ENCODE peak calls at places on chromosome X, in seven cellular contexts. One of them, this sample, is unnamed.

GRCh38 chrX:108353452-108353851 is 84.8 kb downstream of the COL4A6 start:
- DNase-seq in endothelial cell of umbilical vein: peak
- DNase-seq in suprapubic skin: no peak
- DNase-seq in sigmoid colon: no peak
- DNase-seq in Panc1: no peak
- DNase-seq in stomach: no peak
- DNase-seq in GM12892: no peak
- DNase-seq in this sample: no peak

GRCh38 chrX:7060444-7060843 is 87.1 kb upstream of the STS start:
- DNase-seq in suprapubic skin: no peak
- DNase-seq in stomach: no peak
- DNase-seq in endothelial cell of umbilical vein: no peak
- DNase-seq in Panc1: no peak
- DNase-seq in sigmoid colon: no peak
- DNase-seq in GM12892: no peak
- DNase-seq in this sample: no peak

GRCh38 chrX:56978172-56978571 is 17.2 kb downstream of the SPIN3 start:
- DNase-seq in Panc1: no peak
- DNase-seq in stomach: no peak
- DNase-seq in suprapubic skin: no peak
- DNase-seq in GM12892: peak
- DNase-seq in sigmoid colon: no peak
- DNase-seq in endothelial cell of umbilical vein: peak
- DNase-seq in this sample: no peak

GRCh38 chrX:135463937-135464336 is 42.2 kb downstream of the SMIM10L2A start:
- DNase-seq in suprapubic skin: no peak
- DNase-seq in stomach: no peak
- DNase-seq in GM12892: no peak
- DNase-seq in endothelial cell of umbilical vein: peak
- DNase-seq in sigmoid colon: no peak
- DNase-seq in Panc1: no peak
- DNase-seq in this sample: no peak

GRCh38 chrX:1500701-1501624 is 36.0 kb downstream of the P2RY8 start:
- DNase-seq in stomach: no peak
- DNase-seq in endothelial cell of umbilical vein: no peak
- DNase-seq in sigmoid colon: no peak
- DNase-seq in Panc1: no peak
- DNase-seq in GM12892: peak
- DNase-seq in suprapubic skin: peak
- DNase-seq in this sample: no peak

GRCh38 chrX:154013614-154014360 is 5.9 kb downstream of the IRAK1 start:
- DNase-seq in suprapubic skin: no peak
- DNase-seq in stomach: peak
- DNase-seq in endothelial cell of umbilical vein: peak
- DNase-seq in sigmoid colon: no peak
- DNase-seq in Panc1: peak
- DNase-seq in GM12892: peak
- DNase-seq in this sample: no peak

GRCh38 chrX:53374222-53374820 is 48.1 kb downstream of the SMC1A start:
- DNase-seq in Panc1: no peak
- DNase-seq in sigmoid colon: no peak
- DNase-seq in stomach: no peak
- DNase-seq in suprapubic skin: no peak
- DNase-seq in endothelial cell of umbilical vein: no peak
- DNase-seq in GM12892: no peak
- DNase-seq in this sample: peak

GRCh38 chrX:40261955-40262596 is 164.3 kb upstream of the BCOR start:
- DNase-seq in endothelial cell of umbilical vein: peak
- DNase-seq in Panc1: no peak
- DNase-seq in GM12892: no peak
- DNase-seq in stomach: no peak
- DNase-seq in sigmoid colon: no peak
- DNase-seq in suprapubic skin: no peak
- DNase-seq in this sample: no peak

GRCh38 chrX:43313035-43313434 is 343.1 kb upstream of the MAOA start:
- DNase-seq in endothelial cell of umbilical vein: no peak
- DNase-seq in sigmoid colon: no peak
- DNase-seq in suprapubic skin: no peak
- DNase-seq in GM12892: no peak
- DNase-seq in stomach: no peak
- DNase-seq in Panc1: no peak
- DNase-seq in this sample: no peak

GRCh38 chrX:48648299-48648698 is 35.3 kb upstream of the WAS start:
- DNase-seq in GM12892: no peak
- DNase-seq in Panc1: no peak
- DNase-seq in stomach: peak
- DNase-seq in sigmoid colon: peak
- DNase-seq in suprapubic skin: no peak
- DNase-seq in endothelial cell of umbilical vein: peak
- DNase-seq in this sample: peak

GRCh38 chrX:41653125-41653524 is 35.6 kb upstream of the GPR34 start:
- DNase-seq in sigmoid colon: no peak
- DNase-seq in Panc1: no peak
- DNase-seq in stomach: no peak
- DNase-seq in endothelial cell of umbilical vein: no peak
- DNase-seq in GM12892: no peak
- DNase-seq in suprapubic skin: no peak
- DNase-seq in this sample: no peak

GRCh38 chrX:118181030-118181429 is 64.4 kb upstream of the KLHL13 start:
- DNase-seq in endothelial cell of umbilical vein: peak
- DNase-seq in Panc1: no peak
- DNase-seq in suprapubic skin: no peak
- DNase-seq in sigmoid colon: no peak
- DNase-seq in GM12892: no peak
- DNase-seq in stomach: no peak
- DNase-seq in this sample: no peak

GRCh38 chrX:40031861-40032422 is 65.8 kb downstream of the BCOR start:
- DNase-seq in Panc1: no peak
- DNase-seq in suprapubic skin: no peak
- DNase-seq in stomach: no peak
- DNase-seq in GM12892: no peak
- DNase-seq in endothelial cell of umbilical vein: no peak
- DNase-seq in sigmoid colon: no peak
- DNase-seq in this sample: no peak

GRCh38 chrX:7515681-7516413 is 327.1 kb upstream of the VCX start:
- DNase-seq in Panc1: no peak
- DNase-seq in stomach: no peak
- DNase-seq in endothelial cell of umbilical vein: no peak
- DNase-seq in sigmoid colon: no peak
- DNase-seq in GM12892: no peak
- DNase-seq in suprapubic skin: no peak
- DNase-seq in this sample: no peak

GRCh38 chrX:124435616-124436015 is 89.3 kb downstream of the SH2D1A start:
- DNase-seq in GM12892: no peak
- DNase-seq in endothelial cell of umbilical vein: no peak
- DNase-seq in Panc1: no peak
- DNase-seq in stomach: no peak
- DNase-seq in suprapubic skin: no peak
- DNase-seq in sigmoid colon: no peak
- DNase-seq in this sample: peak

GRCh38 chrX:107924136-107924746 is 57.9 kb downstream of the TEX13B start:
- DNase-seq in stomach: no peak
- DNase-seq in suprapubic skin: no peak
- DNase-seq in Panc1: no peak
- DNase-seq in sigmoid colon: no peak
- DNase-seq in endothelial cell of umbilical vein: no peak
- DNase-seq in GM12892: no peak
- DNase-seq in this sample: no peak

GRCh38 chrX:32987139-32987538 is 224.2 kb downstream of the DMD start:
- DNase-seq in sigmoid colon: no peak
- DNase-seq in stomach: no peak
- DNase-seq in suprapubic skin: no peak
- DNase-seq in Panc1: no peak
- DNase-seq in endothelial cell of umbilical vein: no peak
- DNase-seq in GM12892: no peak
- DNase-seq in this sample: no peak

GRCh38 chrX:106898462-106898861 is 4.7 kb downstream of the RIPPLY1 start:
- DNase-seq in endothelial cell of umbilical vein: peak
- DNase-seq in sigmoid colon: no peak
- DNase-seq in Panc1: no peak
- DNase-seq in stomach: no peak
- DNase-seq in suprapubic skin: no peak
- DNase-seq in GM12892: no peak
- DNase-seq in this sample: no peak

GRCh38 chrX:110667706-110668105 is 127.9 kb downstream of the CHRDL1 start:
- DNase-seq in stomach: no peak
- DNase-seq in endothelial cell of umbilical vein: no peak
- DNase-seq in suprapubic skin: no peak
- DNase-seq in GM12892: no peak
- DNase-seq in Panc1: no peak
- DNase-seq in sigmoid colon: no peak
- DNase-seq in this sample: no peak

GRCh38 chrX:68599256-68600152 is 48.0 kb upstream of the STARD8 start:
- DNase-seq in Panc1: no peak
- DNase-seq in suprapubic skin: no peak
- DNase-seq in endothelial cell of umbilical vein: peak
- DNase-seq in stomach: no peak
- DNase-seq in GM12892: peak
- DNase-seq in sigmoid colon: no peak
- DNase-seq in this sample: no peak

GRCh38 chrX:20433376-20433775 is 166.7 kb upstream of the RPS6KA3 start:
- DNase-seq in Panc1: no peak
- DNase-seq in sigmoid colon: no peak
- DNase-seq in endothelial cell of umbilical vein: no peak
- DNase-seq in stomach: no peak
- DNase-seq in suprapubic skin: no peak
- DNase-seq in GM12892: no peak
- DNase-seq in this sample: no peak

GRCh38 chrX:100643943-100644587 is at the start of gene SRPX2:
- DNase-seq in GM12892: no peak
- DNase-seq in suprapubic skin: no peak
- DNase-seq in Panc1: peak
- DNase-seq in stomach: no peak
- DNase-seq in sigmoid colon: peak
- DNase-seq in endothelial cell of umbilical vein: peak
- DNase-seq in this sample: peak
- TF ChIP-seq POLR2AphosphoS5 in GM12892: no peak
- TF ChIP-seq POLR2AphosphoS5 in suprapubic skin: peak
- TF ChIP-seq POLR2AphosphoS5 in Panc1: no peak
- TF ChIP-seq POLR2AphosphoS5 in stomach: peak
- TF ChIP-seq POLR2AphosphoS5 in sigmoid colon: peak
- TF ChIP-seq POLR2AphosphoS5 in endothelial cell of umbilical vein: peak
- TF ChIP-seq POLR2AphosphoS5 in this sample: peak

GRCh38 chrX:115324194-115324593 is 34.7 kb downstream of the LUZP4 start:
- DNase-seq in stomach: peak
- DNase-seq in GM12892: no peak
- DNase-seq in sigmoid colon: no peak
- DNase-seq in Panc1: no peak
- DNase-seq in endothelial cell of umbilical vein: peak
- DNase-seq in suprapubic skin: no peak
- DNase-seq in this sample: peak

GRCh38 chrX:115318139-115318538 is 28.6 kb downstream of the LUZP4 start:
- DNase-seq in sigmoid colon: no peak
- DNase-seq in endothelial cell of umbilical vein: no peak
- DNase-seq in GM12892: no peak
- DNase-seq in suprapubic skin: no peak
- DNase-seq in Panc1: no peak
- DNase-seq in stomach: no peak
- DNase-seq in this sample: no peak

GRCh38 chrX:115322375-115322774 is 32.9 kb downstream of the LUZP4 start:
- DNase-seq in sigmoid colon: no peak
- DNase-seq in Panc1: no peak
- DNase-seq in stomach: no peak
- DNase-seq in endothelial cell of umbilical vein: no peak
- DNase-seq in GM12892: no peak
- DNase-seq in suprapubic skin: no peak
- DNase-seq in this sample: no peak
- TF ChIP-seq POLR2AphosphoS5 in sigmoid colon: no peak
- TF ChIP-seq POLR2AphosphoS5 in Panc1: no peak
- TF ChIP-seq POLR2AphosphoS5 in stomach: no peak
- TF ChIP-seq POLR2AphosphoS5 in endothelial cell of umbilical vein: no peak
- TF ChIP-seq POLR2AphosphoS5 in GM12892: no peak
- TF ChIP-seq POLR2AphosphoS5 in suprapubic skin: no peak
- TF ChIP-seq POLR2AphosphoS5 in this sample: no peak

GRCh38 chrX:13125188-13125587 is 80.8 kb upstream of the FAM9C start:
- DNase-seq in stomach: no peak
- DNase-seq in sigmoid colon: no peak
- DNase-seq in GM12892: no peak
- DNase-seq in suprapubic skin: no peak
- DNase-seq in endothelial cell of umbilical vein: no peak
- DNase-seq in Panc1: no peak
- DNase-seq in this sample: no peak

GRCh38 chrX:13123857-13124345 is 79.5 kb upstream of the FAM9C start:
- DNase-seq in stomach: no peak
- DNase-seq in Panc1: no peak
- DNase-seq in endothelial cell of umbilical vein: peak
- DNase-seq in suprapubic skin: no peak
- DNase-seq in GM12892: no peak
- DNase-seq in sigmoid colon: no peak
- DNase-seq in this sample: no peak

GRCh38 chrX:13128104-13128503 is 83.7 kb upstream of the FAM9C start:
- DNase-seq in sigmoid colon: no peak
- DNase-seq in stomach: no peak
- DNase-seq in Panc1: no peak
- DNase-seq in GM12892: no peak
- DNase-seq in suprapubic skin: no peak
- DNase-seq in endothelial cell of umbilical vein: peak
- DNase-seq in this sample: no peak

GRCh38 chrX:13123247-13123856 is 78.9 kb upstream of the FAM9C start:
- DNase-seq in stomach: no peak
- DNase-seq in endothelial cell of umbilical vein: no peak
- DNase-seq in suprapubic skin: no peak
- DNase-seq in GM12892: no peak
- DNase-seq in Panc1: no peak
- DNase-seq in sigmoid colon: no peak
- DNase-seq in this sample: no peak

GRCh38 chrX:13126785-13127184 is 82.4 kb upstream of the FAM9C start:
- DNase-seq in suprapubic skin: no peak
- DNase-seq in Panc1: no peak
- DNase-seq in endothelial cell of umbilical vein: no peak
- DNase-seq in stomach: no peak
- DNase-seq in sigmoid colon: no peak
- DNase-seq in GM12892: no peak
- DNase-seq in this sample: no peak
- TF ChIP-seq POLR2AphosphoS5 in suprapubic skin: no peak
- TF ChIP-seq POLR2AphosphoS5 in Panc1: no peak
- TF ChIP-seq POLR2AphosphoS5 in endothelial cell of umbilical vein: no peak
- TF ChIP-seq POLR2AphosphoS5 in stomach: no peak
- TF ChIP-seq POLR2AphosphoS5 in sigmoid colon: no peak
- TF ChIP-seq POLR2AphosphoS5 in GM12892: no peak
- TF ChIP-seq POLR2AphosphoS5 in this sample: no peak

GRCh38 chrX:11239230-11239629 is 54.0 kb upstream of the AMELX start:
- DNase-seq in GM12892: no peak
- DNase-seq in stomach: no peak
- DNase-seq in endothelial cell of umbilical vein: no peak
- DNase-seq in Panc1: no peak
- DNase-seq in suprapubic skin: no peak
- DNase-seq in sigmoid colon: no peak
- DNase-seq in this sample: no peak

GRCh38 chrX:11241720-11242119 is 51.5 kb upstream of the AMELX start:
- DNase-seq in Panc1: no peak
- DNase-seq in suprapubic skin: no peak
- DNase-seq in sigmoid colon: no peak
- DNase-seq in endothelial cell of umbilical vein: no peak
- DNase-seq in GM12892: no peak
- DNase-seq in stomach: no peak
- DNase-seq in this sample: no peak

GRCh38 chrX:11242704-11243103 is 50.5 kb upstream of the AMELX start:
- DNase-seq in endothelial cell of umbilical vein: no peak
- DNase-seq in Panc1: no peak
- DNase-seq in GM12892: no peak
- DNase-seq in stomach: no peak
- DNase-seq in suprapubic skin: no peak
- DNase-seq in sigmoid colon: no peak
- DNase-seq in this sample: no peak

GRCh38 chrX:11244641-11245040 is 48.6 kb upstream of the AMELX start:
- DNase-seq in sigmoid colon: peak
- DNase-seq in suprapubic skin: no peak
- DNase-seq in GM12892: no peak
- DNase-seq in Panc1: no peak
- DNase-seq in endothelial cell of umbilical vein: no peak
- DNase-seq in stomach: no peak
- DNase-seq in this sample: no peak
- TF ChIP-seq POLR2AphosphoS5 in sigmoid colon: no peak
- TF ChIP-seq POLR2AphosphoS5 in suprapubic skin: peak
- TF ChIP-seq POLR2AphosphoS5 in GM12892: no peak
- TF ChIP-seq POLR2AphosphoS5 in Panc1: no peak
- TF ChIP-seq POLR2AphosphoS5 in endothelial cell of umbilical vein: no peak
- TF ChIP-seq POLR2AphosphoS5 in stomach: no peak
- TF ChIP-seq POLR2AphosphoS5 in this sample: no peak